ENCODE peak calls at places on chromosomes 7 and 10, in five cellular contexts. I, H, P, S and L are unnamed samples.

GRCh38 chr10:37754538-37755323 is 102.7 kb downstream of the ZNF248 start:
- DNase-seq in I (no peak), H (no peak), P (no peak), S (no peak), L (no peak)

GRCh38 chr10:131250454-131251145 is 60.9 kb downstream of the TCERG1L start:
- DNase-seq in I (no peak), H (no peak), P (no peak), S (no peak), L (no peak)

GRCh38 chr7:24836084-24836483 is 78.8 kb upstream of the GSDME start:
- DNase-seq in I (no peak), H (no peak), P (no peak), S (no peak), L (no peak)

GRCh38 chr7:81803267-81803666 is 33.4 kb upstream of the HGF start:
- DNase-seq in I (no peak), H (no peak), P (no peak), S (no peak), L (no peak)

GRCh38 chr10:49552277-49552676 is 13.4 kb upstream of the ERCC6 start:
- DNase-seq in I (no peak), H (no peak), P (no peak), S (no peak), L (no peak)

GRCh38 chr7:85630904-85631582 is 444.2 kb upstream of the SEMA3D start:
- DNase-seq in I (no peak), H (no peak), P (no peak), S (no peak), L (no peak)

GRCh38 chr10:133351408-133352318 is 4.5 kb downstream of the PRAP1 start:
- DNase-seq in I (no peak), H (no peak), P (no peak), S (no peak), L (no peak)

GRCh38 chr10:38047666-38048065 is 37.2 kb downstream of the ZNF33A start:
- DNase-seq in I (no peak), H (no peak), P (no peak), S (no peak), L (no peak)

GRCh38 chr10:103661951-103662405 is 168.5 kb downstream of the NEURL1 start:
- DNase-seq in I (no peak), H (no peak), P (no peak), S (no peak), L (no peak)

GRCh38 chr10:31261502-31262311 is 57.3 kb upstream of the ZEB1 start:
- DNase-seq in I (no peak), H (no peak), P (no peak), S (no peak), L (no peak)

GRCh38 chr7:20153999-20154398 is 63.2 kb downstream of the MACC1 start:
- DNase-seq in I (no peak), H (no peak), P (no peak), S (no peak), L (no peak)

GRCh38 chr10:4688620-4689019 is 137.4 kb upstream of the AKR1E2 start:
- DNase-seq in I (no peak), H (no peak), P (no peak), S (no peak), L (no peak)

GRCh38 chr10:90965720-90966119 is 44.8 kb upstream of the ANKRD1 start:
- DNase-seq in I (no peak), H (no peak), P (no peak), S (no peak), L (no peak)

GRCh38 chr10:103276941-103277712 is at the start of gene INA:
- DNase-seq in I (no peak), H (no peak), P (no peak), S (peak; percentile 36), L (peak; percentile 15)

GRCh38 chr10:110686941-110687340 is 42.8 kb downstream of the RBM20 start:
- DNase-seq in I (no peak), H (no peak), P (no peak), S (no peak), L (no peak)

GRCh38 chr10:131371571-131371970 is 60.0 kb upstream of the TCERG1L start:
- DNase-seq in I (no peak), H (no peak), P (no peak), S (no peak), L (no peak)

GRCh38 chr7:25186436-25186835 is 41.9 kb downstream of the NPVF start:
- DNase-seq in I (no peak), H (no peak), P (no peak), S (no peak), L (no peak)

GRCh38 chr10:91596821-91597396 is 36.0 kb downstream of the PPP1R3C start:
- DNase-seq in I (no peak), H (no peak), P (no peak), S (no peak), L (no peak)

GRCh38 chr7:141231018-141231792 is 157.3 kb downstream of the TMEM178B start:
- DNase-seq in I (no peak), H (no peak), P (no peak), S (peak; percentile 7), L (no peak)

GRCh38 chr10:70409772-70410171 is 5.8 kb downstream of the EIF4EBP2 start:
- DNase-seq in I (no peak), H (no peak), P (no peak), S (no peak), L (no peak)

GRCh38 chr7:82166666-82167065 is 276.9 kb downstream of the CACNA2D1 start:
- DNase-seq in I (no peak), H (no peak), P (no peak), S (no peak), L (no peak)